ENCODE peak calls at places on chromosome 1, in nine cellular contexts. P is esophagus squamous epithelium; Y is brain microvascular endothelial cell; F is IMR-90; Z is CD8-positive, alpha-beta memory T cell; X is testis; B is tibial artery; D is psoas muscle; H is CD8-positive, alpha-beta T cell. S is an unnamed sample.

GRCh38 chr1:79322511-79323027 is 316.0 kb upstream of the ADGRL4 start:
- DNase-seq in B (no peak), H (no peak), Y (peak), Z (no peak), D (no peak), P (no peak), F (peak), X (no peak), S (peak)

GRCh38 chr1:202807367-202807925 is 775 bp downstream of the KDM5B start:
- DNase-seq in Y (no peak), P (no peak), D (peak), X (peak), F (peak), Z (peak), H (peak), B (peak), S (no peak)

GRCh38 chr1:117048431-117049133 is 11.5 kb upstream of the TTF2 start:
- DNase-seq in Z (no peak), X (no peak), D (no peak), H (no peak), B (no peak), P (no peak), Y (no peak), F (no peak), S (no peak)

GRCh38 chr1:43783671-43784205 is 76.4 kb downstream of the ST3GAL3 start:
- DNase-seq in Z (no peak), Y (no peak), D (peak), F (peak), H (no peak), X (no peak), P (no peak), B (no peak), S (no peak)

GRCh38 chr1:31531177-31532000 is 44.9 kb upstream of the TINAGL1 start:
- DNase-seq in B (no peak), H (no peak), P (no peak), Z (no peak), D (no peak), Y (peak), F (peak), X (no peak), S (peak)

GRCh38 chr1:229298887-229299503 is 28.1 kb downstream of the RAB4A start:
- DNase-seq in P (no peak), X (no peak), F (no peak), B (no peak), Z (no peak), Y (no peak), D (no peak), H (no peak), S (no peak)

GRCh38 chr1:180231506-180232420 is 1.7 kb downstream of the LHX4 start:
- DNase-seq in D (no peak), P (no peak), H (peak), B (no peak), Y (no peak), Z (no peak), F (peak), X (peak), S (peak)

GRCh38 chr1:55369474-55369873 is 154.3 kb upstream of the USP24 start:
- DNase-seq in P (no peak), X (no peak), D (no peak), Z (no peak), F (peak), Y (peak), H (no peak), B (no peak), S (peak)

GRCh38 chr1:223706077-223706988 is 6.0 kb upstream of the CAPN2 start:
- DNase-seq in Z (no peak), P (no peak), Y (peak), F (peak), X (no peak), B (no peak), H (no peak), D (no peak), S (peak)

GRCh38 chr1:10252508-10252907 is 42.1 kb downstream of the KIF1B start:
- DNase-seq in X (no peak), Z (no peak), B (no peak), P (no peak), Y (peak), F (peak), H (no peak), D (no peak), S (peak)

GRCh38 chr1:220880726-220881506 is 1.7 kb downstream of the HLX start:
- DNase-seq in Y (no peak), H (no peak), B (peak), P (no peak), Z (no peak), D (peak), F (peak), X (no peak), S (peak)

GRCh38 chr1:92953491-92953890 is 7.8 kb downstream of the DIPK1A start:
- DNase-seq in F (no peak), Y (no peak), Z (no peak), B (no peak), D (no peak), P (no peak), H (peak), X (no peak), S (no peak)

GRCh38 chr1:41666991-41667631 is 182.6 kb upstream of the EDN2 start:
- DNase-seq in H (peak), X (no peak), F (peak), P (no peak), Y (no peak), D (no peak), B (no peak), Z (peak), S (no peak)

GRCh38 chr1:201224671-201225400 is 34.2 kb downstream of the IGFN1 start:
- DNase-seq in X (no peak), P (no peak), Y (peak), H (no peak), Z (no peak), F (no peak), D (no peak), B (no peak), S (peak)

GRCh38 chr1:180188103-180188506 is 33.4 kb downstream of the QSOX1 start:
- DNase-seq in B (no peak), X (peak), H (no peak), D (peak), Y (peak), Z (no peak), P (no peak), F (peak), S (peak)

GRCh38 chr1:77120950-77121349 is 98.3 kb downstream of the PIGK start:
- DNase-seq in Z (no peak), B (no peak), D (no peak), H (no peak), Y (no peak), F (no peak), X (no peak), P (no peak), S (no peak)

GRCh38 chr1:15836772-15837669 is 10.5 kb upstream of the SPEN start:
- DNase-seq in F (no peak), P (peak), X (peak), Y (no peak), Z (peak), D (peak), B (no peak), H (peak), S (no peak)

GRCh38 chr1:29827237-29827750 is 591.0 kb downstream of the PTPRU start:
- DNase-seq in D (no peak), B (no peak), P (no peak), Y (no peak), F (no peak), Z (no peak), H (no peak), X (no peak), S (no peak)

GRCh38 chr1:92623187-92623778 is 136.6 kb upstream of the GFI1 start:
- DNase-seq in B (no peak), D (no peak), H (no peak), Z (no peak), X (no peak), Y (no peak), F (peak), P (no peak), S (peak)

GRCh38 chr1:182777386-182777785 is 12.2 kb upstream of the NPL start:
- DNase-seq in B (no peak), X (no peak), P (no peak), F (no peak), D (no peak), Z (no peak), Y (no peak), H (no peak), S (no peak)

GRCh38 chr1:3074297-3074741 is 5.3 kb downstream of the PRDM16 start:
- DNase-seq in H (no peak), D (no peak), B (peak), P (no peak), Z (no peak), Y (no peak), X (no peak), F (no peak), S (no peak)

GRCh38 chr1:3072178-3072947 is 3.4 kb downstream of the PRDM16 start:
- DNase-seq in B (no peak), P (no peak), Y (no peak), H (no peak), Z (no peak), F (no peak), X (no peak), D (peak), S (no peak)

GRCh38 chr1:3072948-3073519 is 4.0 kb downstream of the PRDM16 start:
- DNase-seq in F (no peak), H (no peak), Z (no peak), P (no peak), X (no peak), B (no peak), Y (no peak), D (no peak), S (no peak)

GRCh38 chr1:3074800-3075199 is 5.8 kb downstream of the PRDM16 start:
- DNase-seq in P (no peak), B (no peak), X (no peak), F (no peak), D (no peak), H (no peak), Y (no peak), Z (no peak), S (no peak)

DNA sequence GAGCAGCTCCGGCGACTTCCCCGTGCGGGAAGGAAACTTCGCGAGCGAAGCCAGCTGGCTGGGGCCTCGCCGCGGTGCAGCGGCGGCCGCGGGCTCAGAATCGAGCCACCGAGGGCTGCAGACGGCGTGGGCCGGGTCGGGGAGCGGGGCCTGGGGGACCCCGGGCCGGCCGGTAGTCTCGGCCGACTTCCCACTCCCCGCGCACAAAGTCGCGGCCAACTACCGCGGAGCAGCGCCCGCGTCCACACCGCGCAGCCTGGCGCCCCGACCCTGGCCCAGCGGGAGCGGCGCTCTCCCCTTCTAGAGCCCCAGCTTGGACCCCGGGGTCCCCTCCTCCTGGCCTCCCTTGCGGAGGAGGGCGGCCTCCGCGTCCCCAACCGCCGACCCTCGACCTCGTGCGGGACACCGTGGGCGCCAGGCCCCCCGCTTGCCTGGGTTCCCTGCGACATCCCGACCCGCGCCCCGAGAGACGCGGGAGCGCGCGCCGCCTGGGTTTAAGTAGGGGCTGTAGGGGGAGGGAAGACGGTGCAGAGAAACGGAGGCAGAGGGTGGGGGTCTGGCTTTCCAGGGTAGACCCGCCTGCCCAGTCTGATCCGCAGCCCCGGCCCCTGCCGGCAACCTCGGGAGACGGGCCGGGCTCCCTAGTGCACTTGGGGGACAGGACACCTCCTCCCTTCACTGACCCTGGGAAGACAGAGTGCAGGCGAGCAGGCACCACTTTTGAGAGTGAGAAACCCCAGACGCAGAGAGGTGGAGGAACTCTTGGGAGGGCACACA is 4.7 kb downstream of the PRDM16 start:
- DNase-seq in Y (no peak), H (no peak), B (no peak), F (no peak), Z (no peak), P (no peak), X (no peak), D (no peak), S (no peak)
- H3K4me3 ChIP-seq in Y (no peak), H (no peak), B (peak), F (no peak), Z (no peak), P (no peak), X (peak), D (no peak), S (no peak)

GRCh38 chr1:38526046-38526445 is 333.5 kb downstream of the RRAGC start:
- DNase-seq in D (no peak), Z (no peak), Y (no peak), B (no peak), X (no peak), H (no peak), F (no peak), P (no peak), S (no peak)
- H3K4me3 ChIP-seq in D (no peak), Z (no peak), Y (no peak), B (no peak), X (no peak), H (no peak), F (no peak), P (no peak), S (no peak)

DNA sequence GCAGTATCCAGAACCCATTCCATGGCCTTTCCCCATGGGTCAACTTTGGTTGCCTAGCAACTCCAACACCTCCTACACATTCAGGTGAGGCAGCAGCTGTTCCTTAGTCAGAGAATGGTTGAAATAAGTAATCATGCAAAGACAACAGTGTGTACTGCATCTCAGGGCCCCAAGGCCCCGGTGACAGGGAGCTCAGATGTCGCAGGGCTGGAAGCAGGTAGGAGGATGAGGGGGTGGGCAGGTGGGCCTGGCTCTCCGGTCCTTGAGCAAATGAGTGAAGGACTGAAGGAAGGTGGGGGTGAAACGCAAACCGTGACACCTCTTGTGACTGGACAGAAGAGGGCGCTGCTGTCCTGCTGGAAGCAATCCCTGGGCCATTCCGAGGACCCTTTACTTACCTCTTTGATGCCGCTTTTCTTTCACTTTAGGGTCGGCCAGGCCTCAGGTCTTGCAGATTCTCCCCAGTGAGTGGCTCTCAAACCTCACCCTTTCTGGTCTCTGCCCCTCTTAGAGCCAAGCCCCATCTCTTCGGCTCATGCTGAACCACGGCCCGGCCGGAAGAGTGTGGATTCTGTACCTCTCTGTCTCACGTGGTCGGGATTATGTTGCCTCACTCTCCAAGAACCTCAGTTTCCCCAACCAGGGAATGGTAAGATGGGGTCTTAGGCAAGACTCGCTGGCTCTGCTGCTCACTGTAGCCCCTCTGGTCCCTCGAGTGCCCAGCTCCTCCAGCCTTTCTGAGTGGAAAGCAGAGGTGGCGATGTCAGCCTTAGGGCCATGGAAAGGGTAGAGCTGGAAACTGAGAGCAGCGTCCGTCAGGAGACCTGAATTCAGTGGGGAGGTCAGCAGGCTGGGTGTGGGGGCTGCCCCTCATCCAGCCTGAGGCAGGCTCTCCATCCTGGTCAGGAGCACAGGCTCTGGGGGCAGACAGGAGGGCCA is 5.6 kb upstream of the KCNA10 start:
- DNase-seq in X (peak), F (peak), P (no peak), Z (peak), B (no peak), Y (peak), H (peak), D (no peak), S (peak)
- H3K4me3 ChIP-seq in X (no peak), F (no peak), P (no peak), Z (no peak), B (no peak), Y (no peak), H (no peak), D (no peak), S (no peak)

GRCh38 chr1:160705176-160705745 is 6.4 kb downstream of the CD48 start:
- DNase-seq in Z (no peak), F (no peak), Y (no peak), B (no peak), D (no peak), H (no peak), P (no peak), X (no peak), S (no peak)

GRCh38 chr1:160708118-160708517 is 3.5 kb downstream of the CD48 start:
- DNase-seq in D (no peak), Y (no peak), F (no peak), P (no peak), B (no peak), H (no peak), X (no peak), Z (no peak), S (no peak)

GRCh38 chr1:160707171-160708109 is 4.2 kb downstream of the CD48 start:
- DNase-seq in D (no peak), B (no peak), X (no peak), F (no peak), Z (no peak), Y (no peak), H (peak), P (no peak), S (no peak)

GRCh38 chr1:160702100-160702499 is 9.5 kb downstream of the CD48 start:
- DNase-seq in X (no peak), H (no peak), Z (no peak), Y (no peak), F (no peak), D (no peak), P (no peak), B (no peak), S (no peak)

GRCh38 chr1:160704250-160704649 is 7.4 kb downstream of the CD48 start:
- DNase-seq in Y (no peak), F (no peak), H (no peak), D (no peak), B (peak), X (no peak), P (no peak), Z (no peak), S (no peak)
- H3K4me3 ChIP-seq in Y (no peak), F (no peak), H (no peak), D (no peak), B (no peak), X (no peak), P (no peak), Z (no peak), S (no peak)

DNA sequence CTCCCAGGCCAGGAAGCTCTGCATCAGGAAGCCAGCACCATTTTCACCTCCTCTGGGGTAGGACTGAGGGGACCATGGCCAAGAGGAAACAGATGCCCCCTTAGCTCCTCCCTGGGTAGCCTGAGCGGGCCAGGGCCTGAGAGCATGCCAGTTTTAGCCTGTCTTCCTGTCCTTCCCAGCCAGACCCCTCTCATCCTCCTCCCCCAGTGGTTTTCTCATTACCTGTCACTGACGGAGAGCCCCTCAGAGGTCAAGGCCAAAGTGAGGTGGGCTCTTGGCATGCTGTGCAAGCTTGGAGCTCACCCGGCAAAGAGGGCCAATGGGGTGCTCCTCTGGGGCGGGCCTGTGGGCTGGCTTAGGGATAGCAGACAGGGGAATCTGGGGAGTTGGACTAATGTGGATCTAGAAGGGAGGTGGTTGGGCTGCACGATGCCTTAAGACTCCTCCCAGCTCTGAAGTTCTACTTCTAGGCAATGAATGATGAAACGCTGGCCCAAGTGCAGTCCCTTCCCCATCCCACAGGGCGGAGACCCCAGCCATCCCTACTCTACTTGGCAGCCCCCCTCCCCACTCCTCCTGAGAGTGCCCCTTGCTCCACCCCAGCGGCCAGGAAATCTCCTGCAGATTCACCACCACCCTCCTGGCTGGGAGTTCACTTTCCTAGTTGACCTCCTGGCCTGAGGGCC is 9.5 kb upstream of the LMNA start:
- DNase-seq in Z (no peak), Y (no peak), P (no peak), B (no peak), H (no peak), F (peak), D (no peak), X (no peak), S (peak)
- H3K4me3 ChIP-seq in Z (peak), Y (no peak), P (no peak), B (no peak), H (peak), F (no peak), D (no peak), X (no peak), S (no peak)

GRCh38 chr1:38738207-38738606 is 121.4 kb downstream of the RRAGC start:
- DNase-seq in B (no peak), P (no peak), F (no peak), H (no peak), D (no peak), X (no peak), Z (no peak), Y (no peak), S (no peak)
- H3K4me3 ChIP-seq in B (no peak), P (no peak), F (no peak), H (no peak), D (no peak), X (no peak), Z (no peak), Y (no peak), S (no peak)